ENCODE peak calls at places on chromosomes 12 and 14, in four cellular contexts. One of them, this sample, is unnamed. For H3K27me3, the result is how much of the 10 kb centered on the place peaks cover.

GRCh38 chr14:105010106-105010505 is 10.8 kb downstream of the CDCA4 start:
- DNase-seq in PC-3: no peak
- DNase-seq in PC-9: no peak
- DNase-seq in heart right ventricle: no peak
- DNase-seq in this sample: no peak

GRCh38 chr14:89303452-89304435 is 113.3 kb downstream of the FOXN3 start:
- DNase-seq in PC-9: no peak
- DNase-seq in PC-3: peak
- DNase-seq in heart right ventricle: peak
- DNase-seq in this sample: no peak

GRCh38 chr12:57983150-57983857 is 41.9 kb downstream of the ATP23 start:
- DNase-seq in PC-3: peak
- DNase-seq in PC-9: peak
- DNase-seq in heart right ventricle: peak
- DNase-seq in this sample: no peak

GRCh38 chr12:91620949-91621348 is 438.3 kb upstream of the DCN start:
- DNase-seq in PC-9: no peak
- DNase-seq in heart right ventricle: peak
- DNase-seq in PC-3: no peak
- DNase-seq in this sample: no peak

GRCh38 chr14:23307687-23308644 is 1.3 kb downstream of the BCL2L2 start:
- DNase-seq in PC-3: peak
- DNase-seq in heart right ventricle: no peak
- DNase-seq in PC-9: no peak
- DNase-seq in this sample: no peak

GRCh38 chr12:20120296-20120695 is 248.0 kb upstream of the PDE3A start:
- DNase-seq in heart right ventricle: no peak
- DNase-seq in PC-3: peak
- DNase-seq in PC-9: no peak
- DNase-seq in this sample: no peak

GRCh38 chr14:21244546-21244945 is 24.7 kb downstream of the HNRNPC start:
- DNase-seq in PC-3: no peak
- DNase-seq in PC-9: no peak
- DNase-seq in heart right ventricle: no peak
- DNase-seq in this sample: no peak

GRCh38 chr12:11609045-11609444 is 40.4 kb upstream of the ETV6 start:
- DNase-seq in PC-9: no peak
- DNase-seq in heart right ventricle: no peak
- DNase-seq in PC-3: no peak
- DNase-seq in this sample: no peak

GRCh38 chr14:62692490-62693106 is 352.7 kb downstream of the KCNH5 start:
- DNase-seq in PC-3: no peak
- DNase-seq in PC-9: no peak
- DNase-seq in heart right ventricle: no peak
- DNase-seq in this sample: no peak

GRCh38 chr14:24674204-24674970 is 40.4 kb upstream of the GZMB start:
- DNase-seq in PC-9: no peak
- DNase-seq in heart right ventricle: no peak
- DNase-seq in PC-3: no peak
- DNase-seq in this sample: no peak

GRCh38 chr12:130506844-130507243 is 169.2 kb downstream of the PIWIL1 start:
- DNase-seq in PC-3: no peak
- DNase-seq in PC-9: no peak
- DNase-seq in heart right ventricle: no peak
- DNase-seq in this sample: no peak

GRCh38 chr12:61870658-61871559 is 389.3 kb upstream of the USP15 start:
- DNase-seq in PC-3: no peak
- DNase-seq in heart right ventricle: no peak
- DNase-seq in PC-9: no peak
- DNase-seq in this sample: no peak

GRCh38 chr14:52455291-52456088 is 96.8 kb downstream of the TXNDC16 start:
- DNase-seq in PC-3: peak
- DNase-seq in heart right ventricle: no peak
- DNase-seq in PC-9: no peak
- DNase-seq in this sample: no peak

GRCh38 chr14:77208979-77209318 is 27.4 kb downstream of the TMEM63C start:
- DNase-seq in PC-9: no peak
- DNase-seq in heart right ventricle: no peak
- DNase-seq in PC-3: no peak
- DNase-seq in this sample: no peak

GRCh38 chr14:32826404-32827082 is 112.1 kb upstream of the NPAS3 start:
- DNase-seq in heart right ventricle: peak
- DNase-seq in PC-3: peak
- DNase-seq in PC-9: no peak
- DNase-seq in this sample: no peak

GRCh38 chr12:87227157-87227556 is 802.0 kb downstream of the C12orf50 start:
- DNase-seq in PC-3: no peak
- DNase-seq in heart right ventricle: no peak
- DNase-seq in PC-9: no peak
- DNase-seq in this sample: no peak

GRCh38 chr12:59700145-59700435 is 104.3 kb downstream of the SLC16A7 start:
- DNase-seq in PC-3: no peak
- DNase-seq in PC-9: no peak
- DNase-seq in heart right ventricle: no peak
- DNase-seq in this sample: no peak

GRCh38 chr14:104403421-104404220 is 175.9 kb upstream of the C14orf180 start:
- DNase-seq in PC-3: no peak
- DNase-seq in PC-9: no peak
- DNase-seq in heart right ventricle: no peak
- DNase-seq in this sample: peak

DNA sequence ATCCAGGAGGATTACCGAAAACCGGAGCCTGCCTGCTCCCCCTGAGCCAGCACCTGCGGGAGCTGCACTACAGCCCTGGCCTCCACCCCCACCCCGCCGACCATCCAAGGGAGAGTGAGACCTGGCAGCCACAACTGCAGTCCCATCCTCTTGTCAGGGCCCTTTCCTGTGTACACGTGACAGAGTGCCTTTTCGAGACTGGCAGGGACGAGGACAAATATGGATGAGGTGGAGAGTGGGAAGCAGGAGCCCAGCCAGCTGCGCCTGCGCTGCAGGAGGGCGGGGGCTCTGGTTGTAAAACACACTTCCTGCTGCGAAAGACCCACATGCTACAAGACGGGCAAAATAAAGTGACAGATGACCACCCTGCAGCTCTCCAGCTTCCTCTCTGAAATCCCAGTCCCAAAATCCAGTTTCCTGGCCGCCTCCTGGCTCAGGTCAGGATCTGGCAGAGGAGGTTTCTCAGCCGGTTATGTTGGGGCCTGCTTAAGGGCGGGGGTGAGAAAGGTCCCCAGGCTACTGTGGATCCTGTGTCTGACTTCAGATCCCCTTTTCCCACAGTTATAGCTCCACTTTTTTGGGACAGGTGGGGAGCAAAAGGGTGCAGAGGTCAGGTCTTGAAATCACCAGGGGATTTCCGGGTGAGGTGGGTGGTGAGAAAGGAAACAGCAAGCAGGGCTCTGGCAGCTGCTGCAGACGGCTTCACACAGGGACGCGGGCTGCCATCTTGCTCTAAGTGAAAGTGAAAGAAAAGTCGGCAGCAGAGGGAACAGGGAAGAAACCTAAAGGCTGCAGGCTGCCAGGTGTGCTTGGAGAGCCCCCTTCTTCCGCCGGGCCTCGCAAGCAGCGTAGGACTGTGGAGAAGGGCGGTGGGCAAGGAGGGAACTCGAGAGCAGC is at the start of gene TAPBPL:
- DNase-seq in heart right ventricle: peak
- DNase-seq in PC-9: peak
- DNase-seq in PC-3: no peak
- DNase-seq in this sample: peak
- H3K27ac ChIP-seq in heart right ventricle: peak
- H3K27ac ChIP-seq in PC-9: peak
- H3K27ac ChIP-seq in PC-3: no peak
- H3K27ac ChIP-seq in this sample: peak

GRCh38 chr12:120642086-120642485 is 1.7 kb downstream of the CABP1 start:
- DNase-seq in heart right ventricle: no peak
- DNase-seq in PC-3: no peak
- DNase-seq in PC-9: no peak
- DNase-seq in this sample: no peak

GRCh38 chr12:120640840-120641833 is 711 bp downstream of the CABP1 start:
- DNase-seq in heart right ventricle: peak
- DNase-seq in PC-9: peak
- DNase-seq in PC-3: peak
- DNase-seq in this sample: peak

GRCh38 chr12:120642806-120643205 is 2.4 kb downstream of the CABP1 start:
- DNase-seq in heart right ventricle: no peak
- DNase-seq in PC-9: no peak
- DNase-seq in PC-3: no peak
- DNase-seq in this sample: no peak

GRCh38 chr12:120646044-120646443 is 5.6 kb downstream of the CABP1 start:
- DNase-seq in PC-9: no peak
- DNase-seq in PC-3: no peak
- DNase-seq in heart right ventricle: no peak
- DNase-seq in this sample: no peak

DNA sequence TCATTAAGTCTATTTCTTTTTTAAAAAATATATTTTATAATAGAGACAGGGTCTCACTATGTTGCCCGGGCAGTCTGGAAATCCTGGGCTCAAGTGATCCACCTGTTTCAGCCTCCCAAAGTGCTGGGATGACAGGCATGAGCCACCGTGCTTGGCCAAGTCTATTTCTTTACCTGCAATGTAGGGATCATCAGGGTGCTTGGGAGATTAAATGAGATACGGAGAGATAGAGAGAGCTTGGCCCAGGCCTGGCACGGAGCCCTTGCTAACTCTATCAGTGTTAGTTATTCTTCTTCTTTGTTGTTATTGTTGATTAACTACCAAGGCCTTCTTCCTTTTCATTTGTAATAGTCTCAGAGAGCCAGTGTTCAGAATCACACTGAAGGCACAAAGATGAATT is 3.1 kb downstream of the CABP1 start:
- DNase-seq in PC-3: no peak
- DNase-seq in heart right ventricle: no peak
- DNase-seq in PC-9: no peak
- DNase-seq in this sample: no peak
- H3K27me3 ChIP-seq in PC-3: under half
- H3K27me3 ChIP-seq in heart right ventricle: half or more
- H3K27me3 ChIP-seq in PC-9: under half
- H3K27me3 ChIP-seq in this sample: under half

DNA sequence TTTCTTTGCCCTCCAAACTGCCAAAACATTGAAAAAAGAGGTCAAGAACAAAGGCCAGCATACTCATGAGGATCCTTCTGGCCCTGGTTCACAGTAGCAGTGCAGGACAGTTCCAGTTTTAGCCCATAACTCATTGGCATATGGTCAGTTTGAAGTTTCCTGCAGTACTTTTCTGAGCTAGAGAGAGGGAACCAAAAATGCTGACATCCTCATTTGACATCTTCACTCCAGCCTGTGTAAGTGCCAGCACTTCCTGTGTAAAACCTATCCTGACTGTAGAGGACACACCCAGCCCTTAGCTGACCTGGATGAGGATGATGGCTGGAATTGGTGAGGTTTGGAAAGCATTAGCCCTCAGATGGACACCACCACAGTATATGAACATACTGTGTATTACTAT is 84.1 kb downstream of the FGD4 start:
- DNase-seq in PC-9: no peak
- DNase-seq in heart right ventricle: peak
- DNase-seq in PC-3: no peak
- DNase-seq in this sample: no peak
- TF ChIP-seq CTCF in PC-9: no peak
- TF ChIP-seq CTCF in heart right ventricle: no peak
- TF ChIP-seq CTCF in PC-3: no peak
- TF ChIP-seq CTCF in this sample: no peak

GRCh38 chr12:47509398-47509851 is 196.4 kb downstream of the RPAP3 start:
- DNase-seq in heart right ventricle: no peak
- DNase-seq in PC-3: no peak
- DNase-seq in PC-9: no peak
- DNase-seq in this sample: no peak

GRCh38 chr12:47507221-47507620 is 198.6 kb downstream of the RPAP3 start:
- DNase-seq in PC-9: no peak
- DNase-seq in heart right ventricle: no peak
- DNase-seq in PC-3: no peak
- DNase-seq in this sample: no peak

GRCh38 chr12:47504775-47505446 is 200.9 kb downstream of the RPAP3 start:
- DNase-seq in PC-3: peak
- DNase-seq in heart right ventricle: no peak
- DNase-seq in PC-9: no peak
- DNase-seq in this sample: no peak
- H3K27ac ChIP-seq in PC-3: no peak
- H3K27ac ChIP-seq in heart right ventricle: no peak
- H3K27ac ChIP-seq in PC-9: no peak
- H3K27ac ChIP-seq in this sample: no peak

GRCh38 chr12:131828671-131829350 is 618 bp downstream of the MMP17 start:
- DNase-seq in PC-9: no peak
- DNase-seq in heart right ventricle: no peak
- DNase-seq in PC-3: peak
- DNase-seq in this sample: peak
- H3K27me3 ChIP-seq in PC-9: under half
- H3K27me3 ChIP-seq in heart right ventricle: half or more
- H3K27me3 ChIP-seq in PC-3: under half
- H3K27me3 ChIP-seq in this sample: half or more

GRCh38 chr14:61296707-61297502 is 15.8 kb upstream of the TMEM30B start:
- DNase-seq in heart right ventricle: no peak
- DNase-seq in PC-9: peak
- DNase-seq in PC-3: peak
- DNase-seq in this sample: no peak
- TF ChIP-seq CTCF in heart right ventricle: peak
- TF ChIP-seq CTCF in PC-9: peak
- TF ChIP-seq CTCF in PC-3: peak
- TF ChIP-seq CTCF in this sample: peak

GRCh38 chr12:88519802-88520435 is 60.4 kb downstream of the KITLG start:
- DNase-seq in heart right ventricle: no peak
- DNase-seq in PC-9: no peak
- DNase-seq in PC-3: no peak
- DNase-seq in this sample: no peak

GRCh38 chr12:88516811-88517210 is 63.5 kb downstream of the KITLG start:
- DNase-seq in PC-3: peak
- DNase-seq in heart right ventricle: no peak
- DNase-seq in PC-9: no peak
- DNase-seq in this sample: no peak

GRCh38 chr12:88522961-88523360 is 57.3 kb downstream of the KITLG start:
- DNase-seq in heart right ventricle: no peak
- DNase-seq in PC-3: no peak
- DNase-seq in PC-9: no peak
- DNase-seq in this sample: no peak

GRCh38 chr12:88520436-88520820 is 59.8 kb downstream of the KITLG start:
- DNase-seq in PC-9: no peak
- DNase-seq in PC-3: no peak
- DNase-seq in heart right ventricle: no peak
- DNase-seq in this sample: no peak

DNA sequence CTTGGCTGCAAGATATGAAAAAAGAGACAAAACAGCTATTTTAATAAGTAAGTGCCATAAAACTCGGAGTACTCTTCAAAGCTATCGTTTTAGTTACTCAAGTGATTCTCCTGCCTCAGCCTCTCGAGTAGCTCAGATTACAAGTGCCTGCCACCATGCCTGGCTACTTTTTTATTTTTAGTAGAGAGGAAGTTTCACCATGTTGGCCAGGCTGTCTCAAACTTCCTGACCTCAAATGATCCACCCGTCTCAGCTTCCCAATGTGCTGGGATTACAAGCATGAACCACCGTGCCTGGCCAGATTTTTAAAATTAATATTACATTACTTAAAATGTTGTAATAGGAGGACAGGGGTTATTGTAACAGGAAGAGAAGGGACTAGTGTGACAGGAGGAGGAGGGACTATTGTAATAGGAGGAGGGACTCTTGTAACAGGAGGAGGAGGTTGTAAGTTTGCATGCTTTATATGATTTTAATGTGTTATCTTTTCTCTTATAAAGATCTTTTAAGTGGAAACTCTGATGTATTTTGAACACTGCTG is 61.3 kb downstream of the KITLG start:
- DNase-seq in heart right ventricle: no peak
- DNase-seq in PC-9: no peak
- DNase-seq in PC-3: no peak
- DNase-seq in this sample: no peak
- H3K27ac ChIP-seq in heart right ventricle: no peak
- H3K27ac ChIP-seq in PC-9: no peak
- H3K27ac ChIP-seq in PC-3: no peak
- H3K27ac ChIP-seq in this sample: peak